ENCODE peak calls at places on chromosomes 5 and 9, in seven cellular contexts. One of them, this sample, is unnamed.

GRCh38 chr5:148687427-148687826 is 33.1 kb upstream of the HTR4 start:
- DNase-seq in tibial artery: no peak
- DNase-seq in breast epithelium: no peak
- DNase-seq in lower leg skin: no peak
- DNase-seq in esophagus squamous epithelium: no peak
- DNase-seq in cardiac muscle cell: peak
- DNase-seq in sigmoid colon: no peak
- DNase-seq in this sample: no peak

GRCh38 chr9:109453210-109453842 is 44.8 kb downstream of the PTPN3 start:
- DNase-seq in lower leg skin: no peak
- DNase-seq in esophagus squamous epithelium: no peak
- DNase-seq in sigmoid colon: no peak
- DNase-seq in tibial artery: no peak
- DNase-seq in breast epithelium: no peak
- DNase-seq in cardiac muscle cell: no peak
- DNase-seq in this sample: peak

GRCh38 chr9:82031538-82032280 is 43.1 kb downstream of the SPATA31D1 start:
- DNase-seq in esophagus squamous epithelium: no peak
- DNase-seq in sigmoid colon: peak
- DNase-seq in tibial artery: no peak
- DNase-seq in lower leg skin: peak
- DNase-seq in cardiac muscle cell: no peak
- DNase-seq in breast epithelium: no peak
- DNase-seq in this sample: peak

GRCh38 chr9:133733074-133733408 is 5.1 kb downstream of the SARDH start:
- DNase-seq in breast epithelium: peak
- DNase-seq in esophagus squamous epithelium: no peak
- DNase-seq in cardiac muscle cell: no peak
- DNase-seq in sigmoid colon: peak
- DNase-seq in lower leg skin: no peak
- DNase-seq in tibial artery: no peak
- DNase-seq in this sample: no peak

GRCh38 chr9:104858846-104859245 is 69.1 kb downstream of the ABCA1 start:
- DNase-seq in cardiac muscle cell: no peak
- DNase-seq in tibial artery: no peak
- DNase-seq in sigmoid colon: no peak
- DNase-seq in esophagus squamous epithelium: no peak
- DNase-seq in lower leg skin: no peak
- DNase-seq in breast epithelium: no peak
- DNase-seq in this sample: no peak

GRCh38 chr9:32644698-32645097 is 9.2 kb upstream of the TAF1L start:
- DNase-seq in tibial artery: no peak
- DNase-seq in breast epithelium: no peak
- DNase-seq in sigmoid colon: no peak
- DNase-seq in esophagus squamous epithelium: no peak
- DNase-seq in cardiac muscle cell: no peak
- DNase-seq in lower leg skin: no peak
- DNase-seq in this sample: peak

GRCh38 chr9:23658859-23659258 is 167.2 kb downstream of the ELAVL2 start:
- DNase-seq in cardiac muscle cell: peak
- DNase-seq in sigmoid colon: no peak
- DNase-seq in esophagus squamous epithelium: no peak
- DNase-seq in breast epithelium: no peak
- DNase-seq in tibial artery: no peak
- DNase-seq in lower leg skin: no peak
- DNase-seq in this sample: no peak

GRCh38 chr9:26723486-26723885 is 169.1 kb downstream of the CAAP1 start:
- DNase-seq in cardiac muscle cell: peak
- DNase-seq in tibial artery: no peak
- DNase-seq in esophagus squamous epithelium: no peak
- DNase-seq in breast epithelium: no peak
- DNase-seq in sigmoid colon: no peak
- DNase-seq in lower leg skin: peak
- DNase-seq in this sample: no peak

GRCh38 chr5:40681351-40682311 is 1.9 kb downstream of the PTGER4 start:
- DNase-seq in cardiac muscle cell: peak
- DNase-seq in tibial artery: peak
- DNase-seq in esophagus squamous epithelium: peak
- DNase-seq in breast epithelium: no peak
- DNase-seq in lower leg skin: peak
- DNase-seq in sigmoid colon: peak
- DNase-seq in this sample: no peak

GRCh38 chr9:110142868-110143866 is 64.8 kb downstream of the C9orf152 start:
- DNase-seq in tibial artery: no peak
- DNase-seq in breast epithelium: no peak
- DNase-seq in esophagus squamous epithelium: no peak
- DNase-seq in sigmoid colon: no peak
- DNase-seq in lower leg skin: no peak
- DNase-seq in cardiac muscle cell: peak
- DNase-seq in this sample: no peak

GRCh38 chr5:61472172-61472958 is 140.3 kb downstream of the ZSWIM6 start:
- DNase-seq in sigmoid colon: no peak
- DNase-seq in tibial artery: no peak
- DNase-seq in lower leg skin: no peak
- DNase-seq in cardiac muscle cell: no peak
- DNase-seq in esophagus squamous epithelium: no peak
- DNase-seq in breast epithelium: no peak
- DNase-seq in this sample: no peak

GRCh38 chr9:132998861-132999635 is 20.6 kb downstream of the GFI1B start:
- DNase-seq in lower leg skin: no peak
- DNase-seq in sigmoid colon: no peak
- DNase-seq in cardiac muscle cell: no peak
- DNase-seq in esophagus squamous epithelium: no peak
- DNase-seq in breast epithelium: no peak
- DNase-seq in tibial artery: no peak
- DNase-seq in this sample: no peak

GRCh38 chr5:120304653-120305052 is 159.4 kb upstream of the PRR16 start:
- DNase-seq in tibial artery: no peak
- DNase-seq in esophagus squamous epithelium: no peak
- DNase-seq in cardiac muscle cell: no peak
- DNase-seq in lower leg skin: no peak
- DNase-seq in sigmoid colon: no peak
- DNase-seq in breast epithelium: no peak
- DNase-seq in this sample: peak

GRCh38 chr5:64144429-64145215 is 21.0 kb upstream of the RNF180 start:
- DNase-seq in cardiac muscle cell: no peak
- DNase-seq in tibial artery: no peak
- DNase-seq in lower leg skin: no peak
- DNase-seq in sigmoid colon: no peak
- DNase-seq in breast epithelium: no peak
- DNase-seq in esophagus squamous epithelium: no peak
- DNase-seq in this sample: peak

GRCh38 chr9:128162215-128163026 is 2.4 kb downstream of the BBLN start:
- DNase-seq in breast epithelium: no peak
- DNase-seq in esophagus squamous epithelium: no peak
- DNase-seq in tibial artery: peak
- DNase-seq in lower leg skin: no peak
- DNase-seq in sigmoid colon: no peak
- DNase-seq in cardiac muscle cell: no peak
- DNase-seq in this sample: no peak

GRCh38 chr5:169173372-169173771 is 127.6 kb downstream of the SLIT3 start:
- DNase-seq in lower leg skin: no peak
- DNase-seq in sigmoid colon: no peak
- DNase-seq in tibial artery: no peak
- DNase-seq in esophagus squamous epithelium: no peak
- DNase-seq in cardiac muscle cell: no peak
- DNase-seq in breast epithelium: no peak
- DNase-seq in this sample: no peak

GRCh38 chr9:113957778-113958430 is 81.8 kb downstream of the ZNF618 start:
- DNase-seq in tibial artery: no peak
- DNase-seq in breast epithelium: no peak
- DNase-seq in lower leg skin: peak
- DNase-seq in cardiac muscle cell: no peak
- DNase-seq in esophagus squamous epithelium: no peak
- DNase-seq in sigmoid colon: no peak
- DNase-seq in this sample: peak

GRCh38 chr5:108911055-108911454 is 163.4 kb downstream of the FER start:
- DNase-seq in cardiac muscle cell: no peak
- DNase-seq in tibial artery: no peak
- DNase-seq in esophagus squamous epithelium: no peak
- DNase-seq in sigmoid colon: no peak
- DNase-seq in breast epithelium: no peak
- DNase-seq in lower leg skin: no peak
- DNase-seq in this sample: no peak

GRCh38 chr5:133289686-133290367 is 238.0 kb downstream of the HSPA4 start:
- DNase-seq in esophagus squamous epithelium: no peak
- DNase-seq in lower leg skin: no peak
- DNase-seq in tibial artery: no peak
- DNase-seq in breast epithelium: no peak
- DNase-seq in cardiac muscle cell: peak
- DNase-seq in sigmoid colon: no peak
- DNase-seq in this sample: no peak

DNA sequence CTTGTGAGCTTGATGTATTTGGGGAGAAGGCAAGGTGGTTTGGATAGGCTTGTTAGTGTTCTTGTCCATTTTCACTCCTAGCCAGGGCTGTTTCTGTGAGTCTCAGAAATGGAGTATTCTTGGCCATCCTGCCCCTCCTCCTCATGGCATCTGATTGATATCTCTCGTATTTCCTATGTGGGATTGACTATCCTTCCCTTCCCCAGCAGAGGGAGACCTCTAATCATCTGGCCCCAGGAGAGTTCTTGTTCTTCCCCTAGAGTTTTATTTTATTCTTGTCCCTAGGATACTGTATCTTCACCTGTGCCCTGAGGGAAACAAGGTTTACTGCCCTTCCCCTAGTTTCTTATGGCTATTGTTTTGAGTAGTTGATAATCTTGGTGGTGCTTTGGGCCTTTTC is 114.4 kb downstream of the VPS13A start:
- DNase-seq in sigmoid colon: no peak
- DNase-seq in cardiac muscle cell: no peak
- DNase-seq in lower leg skin: no peak
- DNase-seq in tibial artery: no peak
- DNase-seq in breast epithelium: no peak
- DNase-seq in esophagus squamous epithelium: no peak
- DNase-seq in this sample: no peak
- TF ChIP-seq CTCF in sigmoid colon: no peak
- TF ChIP-seq CTCF in cardiac muscle cell: peak
- TF ChIP-seq CTCF in lower leg skin: no peak
- TF ChIP-seq CTCF in tibial artery: no peak
- TF ChIP-seq CTCF in breast epithelium: no peak
- TF ChIP-seq CTCF in esophagus squamous epithelium: peak
- TF ChIP-seq CTCF in this sample: peak

DNA sequence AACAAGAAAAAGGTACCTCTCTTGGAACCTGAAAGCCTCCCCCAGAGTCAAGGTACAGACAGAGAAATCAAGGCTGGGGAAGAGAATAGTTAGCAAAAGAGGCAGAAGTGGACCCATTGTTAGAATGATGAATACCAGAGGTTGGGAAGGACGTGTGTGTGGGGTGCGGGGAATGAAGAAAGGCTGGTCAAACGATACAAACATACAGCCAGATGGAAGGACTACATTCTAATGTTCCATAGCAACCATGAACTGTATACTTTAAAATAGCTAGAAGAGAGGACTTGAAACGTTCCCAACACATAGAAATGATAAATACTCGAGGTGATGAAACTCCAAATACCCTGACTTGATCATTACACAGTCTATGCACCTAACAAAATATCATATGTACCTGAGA is 7.1 kb downstream of the CCDC69 start:
- DNase-seq in breast epithelium: no peak
- DNase-seq in cardiac muscle cell: no peak
- DNase-seq in esophagus squamous epithelium: no peak
- DNase-seq in lower leg skin: no peak
- DNase-seq in tibial artery: no peak
- DNase-seq in sigmoid colon: no peak
- DNase-seq in this sample: no peak
- H3K4me3 ChIP-seq in breast epithelium: no peak
- H3K4me3 ChIP-seq in cardiac muscle cell: no peak
- H3K4me3 ChIP-seq in esophagus squamous epithelium: no peak
- H3K4me3 ChIP-seq in lower leg skin: no peak
- H3K4me3 ChIP-seq in tibial artery: no peak
- H3K4me3 ChIP-seq in sigmoid colon: no peak
- H3K4me3 ChIP-seq in this sample: no peak

DNA sequence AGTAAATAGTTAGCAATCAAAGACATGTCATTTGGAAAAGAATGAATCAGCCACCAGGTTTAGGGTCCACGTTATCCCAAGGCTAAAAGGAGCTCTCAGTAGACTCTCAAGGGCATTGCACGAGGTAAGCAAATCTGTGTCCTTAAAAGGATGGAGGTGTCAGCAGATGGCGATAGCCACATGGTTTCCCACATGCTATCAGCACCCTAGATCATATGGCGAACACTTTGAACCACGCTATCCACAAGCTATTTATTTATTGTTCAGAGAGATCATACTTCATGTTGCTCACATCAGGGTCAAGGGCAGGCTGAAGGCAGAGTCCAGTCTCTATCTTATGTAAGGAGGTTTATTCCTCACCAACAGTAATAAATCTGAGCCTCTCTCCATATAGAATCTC is 43.7 kb downstream of the CDH6 start:
- DNase-seq in sigmoid colon: no peak
- DNase-seq in esophagus squamous epithelium: no peak
- DNase-seq in breast epithelium: no peak
- DNase-seq in tibial artery: no peak
- DNase-seq in lower leg skin: no peak
- DNase-seq in cardiac muscle cell: no peak
- DNase-seq in this sample: no peak
- TF ChIP-seq CTCF in sigmoid colon: no peak
- TF ChIP-seq CTCF in esophagus squamous epithelium: no peak
- TF ChIP-seq CTCF in breast epithelium: no peak
- TF ChIP-seq CTCF in tibial artery: no peak
- TF ChIP-seq CTCF in lower leg skin: no peak
- TF ChIP-seq CTCF in cardiac muscle cell: no peak
- TF ChIP-seq CTCF in this sample: peak

DNA sequence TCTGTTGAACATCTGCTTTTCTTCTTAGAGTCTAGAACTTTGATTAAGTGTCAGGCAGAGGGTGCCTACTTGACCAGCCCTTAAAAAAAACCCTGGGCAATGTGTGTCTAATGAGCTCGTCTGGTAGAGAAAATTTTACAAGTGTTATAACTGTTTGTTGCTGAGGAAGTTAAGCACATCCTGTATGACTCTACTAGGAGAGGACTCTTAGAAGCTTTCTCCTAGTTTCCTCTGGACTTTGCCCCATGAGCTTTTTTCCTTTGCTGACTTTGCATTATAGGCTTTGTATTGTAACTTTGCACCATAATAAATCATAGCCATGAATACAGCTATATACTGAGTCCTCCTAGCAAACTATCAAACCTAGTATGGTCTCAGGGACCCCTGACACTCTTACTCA is 39.4 kb downstream of the GNG10 start:
- DNase-seq in tibial artery: no peak
- DNase-seq in esophagus squamous epithelium: no peak
- DNase-seq in cardiac muscle cell: no peak
- DNase-seq in breast epithelium: no peak
- DNase-seq in lower leg skin: no peak
- DNase-seq in sigmoid colon: no peak
- DNase-seq in this sample: no peak
- H3K4me3 ChIP-seq in tibial artery: no peak
- H3K4me3 ChIP-seq in esophagus squamous epithelium: no peak
- H3K4me3 ChIP-seq in cardiac muscle cell: no peak
- H3K4me3 ChIP-seq in breast epithelium: no peak
- H3K4me3 ChIP-seq in lower leg skin: no peak
- H3K4me3 ChIP-seq in sigmoid colon: no peak
- H3K4me3 ChIP-seq in this sample: no peak

This sample was measured in AG09309.